ENCODE peak calls at places on chromosomes 12 and 14, in eight cellular contexts. One of them, this sample, is unnamed.

GRCh38 chr12:49347307-49348237 is 884 bp downstream of the DNAJC22 start:
- DNase-seq in cardiac muscle cell: peak
- DNase-seq in GM10248: peak
- DNase-seq in body of pancreas: peak
- DNase-seq in AG10803: peak
- DNase-seq in fibroblast of mammary gland: peak
- DNase-seq in AG09319: no peak
- DNase-seq in CD4-positive, alpha-beta T cell: peak
- DNase-seq in this sample: peak

GRCh38 chr12:3698218-3698974 is 54.5 kb downstream of the CRACR2A start:
- DNase-seq in cardiac muscle cell: peak
- DNase-seq in fibroblast of mammary gland: peak
- DNase-seq in CD4-positive, alpha-beta T cell: no peak
- DNase-seq in AG09319: peak
- DNase-seq in GM10248: no peak
- DNase-seq in body of pancreas: no peak
- DNase-seq in AG10803: peak
- DNase-seq in this sample: no peak

GRCh38 chr12:3046441-3047200 is 30.6 kb upstream of the TSPAN9 start:
- DNase-seq in fibroblast of mammary gland: peak
- DNase-seq in AG09319: no peak
- DNase-seq in CD4-positive, alpha-beta T cell: no peak
- DNase-seq in cardiac muscle cell: peak
- DNase-seq in GM10248: no peak
- DNase-seq in AG10803: peak
- DNase-seq in body of pancreas: no peak
- DNase-seq in this sample: no peak

GRCh38 chr12:103735291-103735690 is 105.7 kb downstream of the NT5DC3 start:
- DNase-seq in body of pancreas: no peak
- DNase-seq in fibroblast of mammary gland: no peak
- DNase-seq in AG10803: no peak
- DNase-seq in CD4-positive, alpha-beta T cell: no peak
- DNase-seq in GM10248: no peak
- DNase-seq in cardiac muscle cell: no peak
- DNase-seq in AG09319: no peak
- DNase-seq in this sample: no peak

GRCh38 chr14:34496679-34497513 is 34.9 kb upstream of the SPTSSA start:
- DNase-seq in cardiac muscle cell: peak
- DNase-seq in fibroblast of mammary gland: peak
- DNase-seq in AG09319: peak
- DNase-seq in GM10248: no peak
- DNase-seq in AG10803: peak
- DNase-seq in body of pancreas: peak
- DNase-seq in CD4-positive, alpha-beta T cell: no peak
- DNase-seq in this sample: peak

GRCh38 chr14:54493293-54493692 is 4.5 kb upstream of the GMFB start:
- DNase-seq in AG10803: no peak
- DNase-seq in GM10248: no peak
- DNase-seq in cardiac muscle cell: no peak
- DNase-seq in AG09319: no peak
- DNase-seq in CD4-positive, alpha-beta T cell: no peak
- DNase-seq in fibroblast of mammary gland: no peak
- DNase-seq in body of pancreas: no peak
- DNase-seq in this sample: no peak

GRCh38 chr12:48187916-48188695 is 4.7 kb downstream of the CCDC184 start:
- DNase-seq in fibroblast of mammary gland: no peak
- DNase-seq in body of pancreas: no peak
- DNase-seq in CD4-positive, alpha-beta T cell: no peak
- DNase-seq in cardiac muscle cell: no peak
- DNase-seq in AG10803: no peak
- DNase-seq in AG09319: no peak
- DNase-seq in GM10248: no peak
- DNase-seq in this sample: no peak

GRCh38 chr12:74985293-74985985 is 224.2 kb downstream of the KCNC2 start:
- DNase-seq in body of pancreas: no peak
- DNase-seq in AG09319: no peak
- DNase-seq in CD4-positive, alpha-beta T cell: no peak
- DNase-seq in GM10248: no peak
- DNase-seq in AG10803: no peak
- DNase-seq in cardiac muscle cell: no peak
- DNase-seq in fibroblast of mammary gland: no peak
- DNase-seq in this sample: no peak

GRCh38 chr14:96638041-96638855 is 136.1 kb downstream of the PAPOLA start:
- DNase-seq in fibroblast of mammary gland: no peak
- DNase-seq in GM10248: no peak
- DNase-seq in AG09319: no peak
- DNase-seq in cardiac muscle cell: no peak
- DNase-seq in AG10803: no peak
- DNase-seq in body of pancreas: no peak
- DNase-seq in CD4-positive, alpha-beta T cell: no peak
- DNase-seq in this sample: no peak

GRCh38 chr12:39103552-39104165 is 198.3 kb upstream of the CPNE8 start:
- DNase-seq in fibroblast of mammary gland: peak
- DNase-seq in AG10803: peak
- DNase-seq in body of pancreas: no peak
- DNase-seq in cardiac muscle cell: peak
- DNase-seq in CD4-positive, alpha-beta T cell: no peak
- DNase-seq in GM10248: peak
- DNase-seq in AG09319: peak
- DNase-seq in this sample: peak

GRCh38 chr12:52305921-52306705 is 14.8 kb upstream of the KRT81 start:
- DNase-seq in CD4-positive, alpha-beta T cell: no peak
- DNase-seq in body of pancreas: peak
- DNase-seq in AG09319: no peak
- DNase-seq in GM10248: no peak
- DNase-seq in fibroblast of mammary gland: no peak
- DNase-seq in AG10803: no peak
- DNase-seq in cardiac muscle cell: no peak
- DNase-seq in this sample: no peak

GRCh38 chr12:130167537-130167936 is 5.3 kb downstream of the FZD10 start:
- DNase-seq in CD4-positive, alpha-beta T cell: no peak
- DNase-seq in body of pancreas: no peak
- DNase-seq in GM10248: no peak
- DNase-seq in fibroblast of mammary gland: no peak
- DNase-seq in cardiac muscle cell: no peak
- DNase-seq in AG09319: no peak
- DNase-seq in AG10803: no peak
- DNase-seq in this sample: no peak

GRCh38 chr14:103856105-103856504 is 8.7 kb upstream of the PPP1R13B start:
- DNase-seq in CD4-positive, alpha-beta T cell: no peak
- DNase-seq in fibroblast of mammary gland: no peak
- DNase-seq in AG10803: no peak
- DNase-seq in AG09319: no peak
- DNase-seq in cardiac muscle cell: no peak
- DNase-seq in GM10248: no peak
- DNase-seq in body of pancreas: no peak
- DNase-seq in this sample: no peak

GRCh38 chr14:104134061-104134965 is 4.1 kb upstream of the KIF26A start:
- DNase-seq in fibroblast of mammary gland: no peak
- DNase-seq in cardiac muscle cell: no peak
- DNase-seq in GM10248: no peak
- DNase-seq in body of pancreas: peak
- DNase-seq in AG09319: no peak
- DNase-seq in AG10803: no peak
- DNase-seq in CD4-positive, alpha-beta T cell: no peak
- DNase-seq in this sample: no peak

GRCh38 chr14:80356413-80356812 is 145.1 kb upstream of the DIO2 start:
- DNase-seq in AG09319: no peak
- DNase-seq in GM10248: no peak
- DNase-seq in cardiac muscle cell: peak
- DNase-seq in body of pancreas: peak
- DNase-seq in fibroblast of mammary gland: peak
- DNase-seq in AG10803: no peak
- DNase-seq in CD4-positive, alpha-beta T cell: no peak
- DNase-seq in this sample: no peak
- TF ChIP-seq CTCF in AG09319: peak
- TF ChIP-seq CTCF in GM10248: no peak
- TF ChIP-seq CTCF in cardiac muscle cell: peak
- TF ChIP-seq CTCF in body of pancreas: peak
- TF ChIP-seq CTCF in fibroblast of mammary gland: peak
- TF ChIP-seq CTCF in AG10803: peak
- TF ChIP-seq CTCF in CD4-positive, alpha-beta T cell: no peak
- TF ChIP-seq CTCF in this sample: peak

GRCh38 chr12:71216725-71217579 is 59.2 kb upstream of the TSPAN8 start:
- DNase-seq in AG09319: peak
- DNase-seq in fibroblast of mammary gland: peak
- DNase-seq in cardiac muscle cell: peak
- DNase-seq in CD4-positive, alpha-beta T cell: no peak
- DNase-seq in GM10248: no peak
- DNase-seq in AG10803: peak
- DNase-seq in body of pancreas: peak
- DNase-seq in this sample: peak
- TF ChIP-seq CTCF in AG09319: peak
- TF ChIP-seq CTCF in fibroblast of mammary gland: peak
- TF ChIP-seq CTCF in cardiac muscle cell: peak
- TF ChIP-seq CTCF in CD4-positive, alpha-beta T cell: peak
- TF ChIP-seq CTCF in GM10248: no peak
- TF ChIP-seq CTCF in AG10803: peak
- TF ChIP-seq CTCF in body of pancreas: peak
- TF ChIP-seq CTCF in this sample: peak

GRCh38 chr14:68534301-68534700 is 258.6 kb downstream of the ZFP36L1 start:
- DNase-seq in GM10248: no peak
- DNase-seq in AG09319: no peak
- DNase-seq in CD4-positive, alpha-beta T cell: no peak
- DNase-seq in cardiac muscle cell: peak
- DNase-seq in fibroblast of mammary gland: no peak
- DNase-seq in body of pancreas: no peak
- DNase-seq in AG10803: no peak
- DNase-seq in this sample: no peak

GRCh38 chr14:68539311-68539737 is 253.5 kb downstream of the ZFP36L1 start:
- DNase-seq in cardiac muscle cell: no peak
- DNase-seq in AG10803: no peak
- DNase-seq in body of pancreas: no peak
- DNase-seq in CD4-positive, alpha-beta T cell: no peak
- DNase-seq in fibroblast of mammary gland: no peak
- DNase-seq in AG09319: no peak
- DNase-seq in GM10248: no peak
- DNase-seq in this sample: peak

GRCh38 chr14:68538641-68539040 is 254.2 kb downstream of the ZFP36L1 start:
- DNase-seq in AG10803: no peak
- DNase-seq in GM10248: no peak
- DNase-seq in AG09319: no peak
- DNase-seq in body of pancreas: no peak
- DNase-seq in cardiac muscle cell: no peak
- DNase-seq in fibroblast of mammary gland: no peak
- DNase-seq in CD4-positive, alpha-beta T cell: no peak
- DNase-seq in this sample: no peak

GRCh38 chr14:68539839-68540238 is 253.0 kb downstream of the ZFP36L1 start:
- DNase-seq in CD4-positive, alpha-beta T cell: no peak
- DNase-seq in body of pancreas: no peak
- DNase-seq in AG10803: no peak
- DNase-seq in cardiac muscle cell: no peak
- DNase-seq in AG09319: no peak
- DNase-seq in GM10248: no peak
- DNase-seq in fibroblast of mammary gland: no peak
- DNase-seq in this sample: peak

DNA sequence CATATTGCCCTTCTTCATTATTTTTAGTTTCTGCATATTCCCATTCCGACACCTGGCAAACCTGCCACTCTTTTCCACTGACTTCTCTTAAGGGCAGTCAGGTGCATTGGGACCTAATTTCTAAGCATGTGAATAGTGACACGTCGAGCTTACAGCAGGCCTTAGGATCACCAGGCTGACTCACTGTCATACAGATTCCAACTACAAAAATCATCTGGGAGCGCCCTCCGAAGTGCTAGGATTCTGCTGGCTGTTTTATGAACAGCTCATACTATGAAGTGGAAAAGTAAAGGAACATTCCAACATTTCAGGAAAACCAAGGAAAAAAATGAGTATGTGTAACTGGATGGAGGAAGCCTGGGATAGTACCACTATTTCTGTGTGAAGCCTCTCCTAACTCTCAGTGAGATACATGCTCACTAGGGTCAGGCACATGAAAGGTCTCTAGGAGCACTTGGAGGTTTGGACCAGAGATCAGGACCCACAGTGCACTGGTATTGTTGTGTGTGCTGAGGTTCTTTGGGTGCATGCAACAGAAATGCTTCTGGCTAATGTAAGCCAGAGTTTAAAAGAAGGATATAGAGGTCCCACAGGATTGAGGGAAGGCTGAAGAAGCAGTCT is 257.4 kb downstream of the ZFP36L1 start:
- DNase-seq in body of pancreas: no peak
- DNase-seq in fibroblast of mammary gland: peak
- DNase-seq in CD4-positive, alpha-beta T cell: no peak
- DNase-seq in GM10248: no peak
- DNase-seq in cardiac muscle cell: peak
- DNase-seq in AG10803: peak
- DNase-seq in AG09319: peak
- DNase-seq in this sample: no peak
- TF ChIP-seq CTCF in body of pancreas: no peak
- TF ChIP-seq CTCF in fibroblast of mammary gland: no peak
- TF ChIP-seq CTCF in CD4-positive, alpha-beta T cell: no peak
- TF ChIP-seq CTCF in GM10248: no peak
- TF ChIP-seq CTCF in cardiac muscle cell: no peak
- TF ChIP-seq CTCF in AG10803: peak
- TF ChIP-seq CTCF in AG09319: no peak
- TF ChIP-seq CTCF in this sample: no peak

GRCh38 chr12:22880331-22880730 is 255.4 kb downstream of the ETNK1 start:
- DNase-seq in body of pancreas: no peak
- DNase-seq in GM10248: no peak
- DNase-seq in cardiac muscle cell: no peak
- DNase-seq in AG09319: no peak
- DNase-seq in AG10803: no peak
- DNase-seq in fibroblast of mammary gland: no peak
- DNase-seq in CD4-positive, alpha-beta T cell: no peak
- DNase-seq in this sample: no peak

GRCh38 chr12:22880810-22881209 is 255.8 kb downstream of the ETNK1 start:
- DNase-seq in CD4-positive, alpha-beta T cell: no peak
- DNase-seq in cardiac muscle cell: no peak
- DNase-seq in body of pancreas: no peak
- DNase-seq in AG10803: no peak
- DNase-seq in fibroblast of mammary gland: no peak
- DNase-seq in GM10248: no peak
- DNase-seq in AG09319: no peak
- DNase-seq in this sample: no peak

GRCh38 chr12:22874151-22874550 is 249.2 kb downstream of the ETNK1 start:
- DNase-seq in AG09319: no peak
- DNase-seq in body of pancreas: no peak
- DNase-seq in GM10248: no peak
- DNase-seq in CD4-positive, alpha-beta T cell: no peak
- DNase-seq in AG10803: no peak
- DNase-seq in fibroblast of mammary gland: peak
- DNase-seq in cardiac muscle cell: no peak
- DNase-seq in this sample: no peak

GRCh38 chr12:22879203-22879602 is 254.2 kb downstream of the ETNK1 start:
- DNase-seq in CD4-positive, alpha-beta T cell: no peak
- DNase-seq in GM10248: no peak
- DNase-seq in fibroblast of mammary gland: no peak
- DNase-seq in AG09319: no peak
- DNase-seq in AG10803: no peak
- DNase-seq in body of pancreas: no peak
- DNase-seq in cardiac muscle cell: no peak
- DNase-seq in this sample: no peak

GRCh38 chr12:22876262-22876661 is 251.3 kb downstream of the ETNK1 start:
- DNase-seq in CD4-positive, alpha-beta T cell: no peak
- DNase-seq in AG10803: no peak
- DNase-seq in GM10248: no peak
- DNase-seq in body of pancreas: no peak
- DNase-seq in cardiac muscle cell: no peak
- DNase-seq in fibroblast of mammary gland: no peak
- DNase-seq in AG09319: no peak
- DNase-seq in this sample: no peak
- TF ChIP-seq CTCF in CD4-positive, alpha-beta T cell: no peak
- TF ChIP-seq CTCF in AG10803: no peak
- TF ChIP-seq CTCF in GM10248: no peak
- TF ChIP-seq CTCF in body of pancreas: no peak
- TF ChIP-seq CTCF in cardiac muscle cell: no peak
- TF ChIP-seq CTCF in fibroblast of mammary gland: no peak
- TF ChIP-seq CTCF in AG09319: no peak
- TF ChIP-seq CTCF in this sample: no peak

GRCh38 chr14:84750763-84751554 is 779.0 kb upstream of the FLRT2 start:
- DNase-seq in fibroblast of mammary gland: peak
- DNase-seq in GM10248: no peak
- DNase-seq in CD4-positive, alpha-beta T cell: no peak
- DNase-seq in cardiac muscle cell: peak
- DNase-seq in AG09319: no peak
- DNase-seq in body of pancreas: no peak
- DNase-seq in AG10803: peak
- DNase-seq in this sample: no peak
- TF ChIP-seq CTCF in fibroblast of mammary gland: no peak
- TF ChIP-seq CTCF in GM10248: no peak
- TF ChIP-seq CTCF in CD4-positive, alpha-beta T cell: no peak
- TF ChIP-seq CTCF in cardiac muscle cell: no peak
- TF ChIP-seq CTCF in AG09319: no peak
- TF ChIP-seq CTCF in body of pancreas: no peak
- TF ChIP-seq CTCF in AG10803: no peak
- TF ChIP-seq CTCF in this sample: no peak

This sample was measured in neural crest cell.